ENCODE peak calls at places on chromosome 4, in seven cellular contexts. C is activated gamma-delta T cell; W is glutamatergic neuron; R is naive B cell; F is PC-3; Q is effector memory CD4-positive, alpha-beta T cell; K is globus pallidus. U is an unnamed sample.

GRCh38 chr4:82984459-82984858 is 26.2 kb downstream of the LIN54 start:
- DNase-seq in R (no peak), W (no peak), Q (no peak), K (no peak), F (peak), C (no peak), U (no peak)

GRCh38 chr4:123398803-123399637 is 2.4 kb downstream of the SPRY1 start:
- DNase-seq in F (peak), C (peak), K (peak), Q (peak), R (peak), W (peak), U (peak)

GRCh38 chr4:86036729-86037128 is 323.1 kb downstream of the MAPK10 start:
- DNase-seq in W (no peak), K (no peak), R (no peak), Q (no peak), F (peak), C (no peak), U (no peak)

GRCh38 chr4:145179201-145179860 is 1.1 kb downstream of the OTUD4 start:
- DNase-seq in K (peak), F (peak), C (peak), Q (peak), W (peak), R (peak), U (peak)

GRCh38 chr4:122827899-122828601 is 1.4 kb downstream of the FGF2 start:
- DNase-seq in C (no peak), K (no peak), W (no peak), F (peak), R (peak), Q (no peak), U (no peak)

GRCh38 chr4:185933078-185933581 is 121.1 kb upstream of the SORBS2 start:
- DNase-seq in Q (no peak), R (no peak), C (no peak), F (peak), K (no peak), W (no peak), U (no peak)

GRCh38 chr4:16106956-16107355 is 23.1 kb upstream of the PROM1 start:
- DNase-seq in F (no peak), K (no peak), R (no peak), W (no peak), Q (no peak), C (no peak), U (no peak)

GRCh38 chr4:1595789-1596325 is 88.3 kb downstream of the FAM53A start:
- DNase-seq in R (no peak), W (peak), K (no peak), Q (no peak), F (no peak), C (no peak), U (peak)

GRCh38 chr4:113539408-113539807 is 222.1 kb downstream of the CAMK2D start:
- DNase-seq in C (no peak), R (no peak), Q (no peak), W (no peak), F (peak), K (no peak), U (no peak)

GRCh38 chr4:105998210-105998609 is 102.9 kb downstream of the NPNT start:
- DNase-seq in W (no peak), F (no peak), C (no peak), Q (no peak), K (no peak), R (no peak), U (no peak)

GRCh38 chr4:52752921-52753320 is 1.7 kb upstream of the ERVMER34-1 start:
- DNase-seq in K (no peak), R (no peak), F (no peak), W (no peak), Q (no peak), C (no peak), U (peak)

GRCh38 chr4:96599752-96600151 is 759.9 kb downstream of the PDHA2 start:
- DNase-seq in C (no peak), R (no peak), F (no peak), Q (no peak), W (no peak), K (no peak), U (no peak)

GRCh38 chr4:45946699-45947098 is 177.2 kb downstream of the GABRG1 start:
- DNase-seq in C (no peak), Q (no peak), F (peak), W (no peak), K (no peak), R (no peak), U (no peak)

GRCh38 chr4:148054275-148054674 is 322.4 kb downstream of the ARHGAP10 start:
- DNase-seq in Q (no peak), R (no peak), C (no peak), W (no peak), K (no peak), F (peak), U (no peak)

GRCh38 chr4:2834001-2834921 is 9.4 kb upstream of the ADD1 start:
- DNase-seq in C (no peak), R (no peak), F (no peak), W (peak), Q (no peak), K (no peak), U (peak)

GRCh38 chr4:85744950-85745349 is 270.0 kb downstream of the ARHGAP24 start:
- DNase-seq in W (no peak), R (no peak), K (no peak), Q (no peak), F (peak), C (no peak), U (no peak)

GRCh38 chr4:139593091-139593564 is 37.1 kb upstream of the SETD7 start:
- DNase-seq in C (no peak), F (no peak), K (no peak), Q (no peak), R (no peak), W (no peak), U (no peak)

GRCh38 chr4:151540728-151541437 is 131.9 kb downstream of the FHIP1A start:
- DNase-seq in R (no peak), W (no peak), Q (no peak), C (no peak), K (no peak), F (peak), U (no peak)

GRCh38 chr4:186943607-186943908 is 219.9 kb upstream of the FAT1 start:
- DNase-seq in Q (no peak), K (no peak), C (no peak), F (no peak), R (no peak), W (no peak), U (no peak)